ENCODE peak calls at places on chromosome 4, in four cellular contexts. One of them, this sample, is unnamed.
A peak's percentile ranks its signal among the peaks of the same experiment; 100 is the strongest.

GRCh38 chr4:31045724-31046318 is 325.7 kb downstream of the PCDH7 start:
- DNase-seq in T-helper 2 cell: no peak
- DNase-seq in T1000: no peak
- DNase-seq in putamen: no peak
- DNase-seq in this sample: no peak

GRCh38 chr4:113760852-113761681 is 471 bp downstream of the CAMK2D start:
- DNase-seq in T-helper 2 cell: peak; percentile 32
- DNase-seq in T1000: peak; percentile 74
- DNase-seq in putamen: peak; percentile 60
- DNase-seq in this sample: peak; percentile 42

GRCh38 chr4:120812216-120812615 is 110.3 kb downstream of the PRDM5 start:
- DNase-seq in T-helper 2 cell: no peak
- DNase-seq in T1000: no peak
- DNase-seq in putamen: no peak
- DNase-seq in this sample: no peak

GRCh38 chr4:11470709-11471441 is 42.2 kb upstream of the HS3ST1 start:
- DNase-seq in T-helper 2 cell: no peak
- DNase-seq in T1000: no peak
- DNase-seq in putamen: no peak
- DNase-seq in this sample: no peak

GRCh38 chr4:56129431-56129861 is 180.7 kb downstream of the CEP135 start:
- DNase-seq in T-helper 2 cell: no peak
- DNase-seq in T1000: no peak
- DNase-seq in putamen: no peak
- DNase-seq in this sample: peak; percentile 49

GRCh38 chr4:121764702-121765367 is at the start of gene SMIM43:
- DNase-seq in T-helper 2 cell: no peak
- DNase-seq in T1000: no peak
- DNase-seq in putamen: no peak
- DNase-seq in this sample: no peak

GRCh38 chr4:11618666-11619282 is 190.1 kb upstream of the HS3ST1 start:
- DNase-seq in T-helper 2 cell: no peak
- DNase-seq in T1000: no peak
- DNase-seq in putamen: no peak
- DNase-seq in this sample: peak; percentile 39

GRCh38 chr4:93828830-93829530 is 427 bp downstream of the ATOH1 start:
- DNase-seq in T-helper 2 cell: no peak
- DNase-seq in T1000: no peak
- DNase-seq in putamen: no peak
- DNase-seq in this sample: peak; percentile 22

GRCh38 chr4:146545102-146545501 is 23.4 kb upstream of the SLC10A7 start:
- DNase-seq in T-helper 2 cell: no peak
- DNase-seq in T1000: no peak
- DNase-seq in putamen: no peak
- DNase-seq in this sample: peak; percentile 2

GRCh38 chr4:21012851-21013331 is 312.6 kb downstream of the PACRGL start:
- DNase-seq in T-helper 2 cell: no peak
- DNase-seq in T1000: peak; percentile 25
- DNase-seq in putamen: no peak
- DNase-seq in this sample: no peak

GRCh38 chr4:10028910-10029309 is 7.6 kb upstream of the SLC2A9 start:
- DNase-seq in T-helper 2 cell: no peak
- DNase-seq in T1000: no peak
- DNase-seq in putamen: no peak
- DNase-seq in this sample: no peak

GRCh38 chr4:48379587-48380140 is 38.3 kb downstream of the SLAIN2 start:
- DNase-seq in T-helper 2 cell: no peak
- DNase-seq in T1000: no peak
- DNase-seq in putamen: no peak
- DNase-seq in this sample: no peak

GRCh38 chr4:81052119-81053068 is 21.9 kb downstream of the BMP3 start:
- DNase-seq in T-helper 2 cell: no peak
- DNase-seq in T1000: peak; percentile 34
- DNase-seq in putamen: peak; percentile 34
- DNase-seq in this sample: peak; percentile 64

This sample was measured in Kasumi-1.